ENCODE peak calls at places on chromosome 5, in nine cellular contexts. G is HFF-Myc; P is cardiac muscle cell; V is AG09309; E is heart right ventricle; N is GM13977; X is B cell; D is CD8-positive, alpha-beta T cell; B is sigmoid colon. I is an unnamed sample.

GRCh38 chr5:5264727-5265126 is 124.6 kb downstream of the ADAMTS16 start:
- DNase-seq in G (no peak), P (no peak), V (no peak), E (no peak), N (no peak), X (no peak), D (no peak), B (no peak), I (no peak)

GRCh38 chr5:72160959-72161358 is 53.7 kb downstream of the MAP1B start:
- DNase-seq in G (no peak), P (no peak), V (no peak), E (no peak), N (no peak), X (no peak), D (no peak), B (no peak), I (no peak)

GRCh38 chr5:139214646-139215045 is 16.5 kb upstream of the SIL1 start:
- DNase-seq in G (no peak), P (no peak), V (no peak), E (no peak), N (no peak), X (no peak), D (no peak), B (no peak), I (no peak)

GRCh38 chr5:30768061-30768460 is 425.4 kb upstream of the CDH6 start:
- DNase-seq in G (no peak), P (no peak), V (no peak), E (no peak), N (no peak), X (no peak), D (no peak), B (no peak), I (no peak)

GRCh38 chr5:53360811-53361210 is 119.6 kb upstream of the FST start:
- DNase-seq in G (peak), P (no peak), V (peak), E (no peak), N (no peak), X (no peak), D (no peak), B (no peak), I (no peak)

GRCh38 chr5:5932824-5933223 is 445.5 kb downstream of the MED10 start:
- DNase-seq in G (no peak), P (no peak), V (no peak), E (no peak), N (no peak), X (no peak), D (no peak), B (no peak), I (no peak)

GRCh38 chr5:134453016-134453415 is 41.3 kb upstream of the CDKN2AIPNL start:
- DNase-seq in G (no peak), P (no peak), V (no peak), E (no peak), N (no peak), X (no peak), D (no peak), B (no peak), I (no peak)

GRCh38 chr5:32076699-32077695 is 97.1 kb downstream of the GOLPH3 start:
- DNase-seq in G (peak), P (peak), V (peak), E (peak), N (peak), X (no peak), D (peak), B (no peak), I (peak)

GRCh38 chr5:141373673-141374317 is at the start of gene PCDHGA6:
- DNase-seq in G (no peak), P (no peak), V (no peak), E (no peak), N (no peak), X (no peak), D (no peak), B (no peak), I (no peak)
- TF ChIP-seq CTCF in G (peak), P (peak), V (peak), E (peak), N (peak), X (peak), D (no peak), B (no peak), I (peak)

DNA sequence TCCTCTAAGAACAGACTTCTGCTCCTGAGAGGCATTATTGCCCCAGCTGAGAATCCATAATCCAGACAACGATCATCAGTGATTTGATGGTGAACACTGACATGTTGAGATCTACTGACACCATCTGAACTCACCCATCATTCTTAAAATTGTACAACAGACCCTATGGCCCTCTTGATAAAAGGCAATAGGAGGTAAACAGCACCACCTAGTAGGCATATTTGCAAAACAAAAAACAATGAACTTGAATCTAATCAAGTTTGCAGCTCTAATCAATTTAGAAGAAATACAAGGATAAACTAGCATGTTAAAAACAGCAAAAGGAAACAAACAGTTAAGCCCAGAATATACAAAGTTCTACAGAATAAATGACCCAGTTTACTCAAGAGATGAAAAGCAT is 89.6 kb downstream of the SFXN1 start:
- DNase-seq in G (no peak), P (no peak), V (no peak), E (no peak), N (no peak), X (no peak), D (no peak), B (no peak), I (no peak)
- TF ChIP-seq CTCF in G (no peak), P (no peak), V (no peak), E (no peak), N (no peak), X (no peak), D (no peak), B (no peak), I (no peak)

DNA sequence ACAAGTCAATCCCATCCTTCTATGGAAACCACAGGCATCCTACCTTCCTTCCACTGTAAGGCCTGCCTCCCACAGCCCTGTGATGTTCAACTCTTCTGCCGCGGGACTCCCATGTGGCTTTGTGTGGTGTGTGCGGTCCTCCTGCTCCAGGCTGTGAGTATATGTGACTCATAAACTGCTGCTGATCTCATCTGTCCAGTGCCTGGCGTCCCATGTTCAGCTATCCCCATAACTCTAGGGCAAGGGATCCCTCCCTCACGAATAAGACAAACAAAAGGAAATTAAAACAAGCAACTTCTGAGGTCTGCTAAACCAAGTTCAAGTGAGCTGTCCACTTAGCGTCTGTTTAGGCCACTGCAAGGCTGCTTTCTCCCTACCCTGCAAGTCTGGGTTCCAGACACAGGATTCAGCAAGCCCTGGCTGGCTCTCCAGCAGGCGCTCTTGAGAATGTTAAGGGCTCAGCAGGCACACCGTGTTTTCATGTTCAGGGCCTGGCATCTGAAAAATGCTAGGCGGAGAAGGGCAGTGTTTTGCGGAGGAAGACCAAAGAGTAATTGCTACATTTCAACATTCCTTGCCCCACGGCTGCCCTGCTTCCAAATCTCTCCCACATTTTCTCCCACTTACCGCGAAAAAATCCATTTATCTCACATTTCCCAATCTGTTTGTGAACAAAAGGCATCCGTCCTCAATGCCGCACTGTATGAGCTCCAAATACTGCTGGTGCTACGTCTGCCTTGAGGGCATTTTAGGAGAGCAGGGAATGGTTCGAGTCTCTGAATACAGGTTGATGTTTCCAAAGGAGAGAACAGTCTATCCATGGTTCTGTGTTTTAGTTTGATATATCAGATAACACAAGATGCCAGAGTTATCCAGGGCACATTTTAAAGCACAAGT is 280.2 kb downstream of the SEMA5A start:
- DNase-seq in G (peak), P (peak), V (peak), E (peak), N (no peak), X (no peak), D (no peak), B (no peak), I (no peak)
- TF ChIP-seq CTCF in G (no peak), P (no peak), V (peak), E (no peak), N (no peak), X (no peak), D (no peak), B (no peak), I (no peak)

GRCh38 chr5:132506094-132506692 is 15.6 kb upstream of the IRF1 start:
- DNase-seq in G (peak), P (peak), V (peak), E (no peak), N (peak), X (no peak), D (no peak), B (no peak), I (peak)
- TF ChIP-seq CTCF in G (peak), P (peak), V (peak), E (peak), N (peak), X (peak), D (no peak), B (peak), I (peak)

GRCh38 chr5:149498724-149499336 is 52.4 kb downstream of the CSNK1A1 start:
- DNase-seq in G (no peak), P (no peak), V (no peak), E (no peak), N (no peak), X (no peak), D (no peak), B (no peak), I (no peak)

GRCh38 chr5:149496166-149496565 is 55.1 kb downstream of the CSNK1A1 start:
- DNase-seq in G (no peak), P (no peak), V (no peak), E (no peak), N (no peak), X (no peak), D (no peak), B (no peak), I (no peak)

GRCh38 chr5:149500922-149501582 is 50.2 kb downstream of the CSNK1A1 start:
- DNase-seq in G (peak), P (no peak), V (peak), E (no peak), N (no peak), X (no peak), D (no peak), B (no peak), I (no peak)

GRCh38 chr5:149495673-149496072 is 55.6 kb downstream of the CSNK1A1 start:
- DNase-seq in G (no peak), P (no peak), V (no peak), E (no peak), N (no peak), X (no peak), D (no peak), B (no peak), I (no peak)

GRCh38 chr5:149497357-149497756 is 53.9 kb downstream of the CSNK1A1 start:
- DNase-seq in G (peak), P (no peak), V (no peak), E (no peak), N (no peak), X (no peak), D (no peak), B (no peak), I (no peak)
- TF ChIP-seq CTCF in G (no peak), P (no peak), V (no peak), E (no peak), N (no peak), X (no peak), D (no peak), B (no peak), I (no peak)

GRCh38 chr5:159257629-159258283 is 5.3 kb upstream of the UBLCP1 start:
- DNase-seq in G (no peak), P (no peak), V (no peak), E (no peak), N (no peak), X (no peak), D (no peak), B (no peak), I (no peak)
- TF ChIP-seq CTCF in G (no peak), P (no peak), V (no peak), E (no peak), N (no peak), X (peak), D (no peak), B (no peak), I (no peak)

GRCh38 chr5:75651575-75651974 is 40.3 kb downstream of the ANKDD1B start:
- DNase-seq in G (no peak), P (no peak), V (no peak), E (no peak), N (no peak), X (no peak), D (no peak), B (no peak), I (no peak)
- TF ChIP-seq CTCF in G (no peak), P (no peak), V (no peak), E (no peak), N (no peak), X (no peak), D (no peak), B (no peak), I (no peak)

I was measured in GM13976.